ENCODE peak calls at places on chromosomes 16 and 17, in six cellular contexts. One of them, this sample, is unnamed.

GRCh38 chr17:17841620-17842025 is 4.8 kb upstream of the SREBF1 start:
- DNase-seq in iPS-NIHi11: no peak
- DNase-seq in NCI-H1092 treated with DMSO at 0.1 percent for 48 hours: peak
- DNase-seq in A549: no peak
- DNase-seq in activated CD4-positive, alpha-beta T cell treated with anti-CD3 and anti-CD28 coated beads for 24 hours: no peak
- DNase-seq in NCI-H446: no peak
- DNase-seq in this sample: no peak

GRCh38 chr17:42744283-42744805 is 496 bp downstream of the EZH1 start:
- DNase-seq in A549: peak
- DNase-seq in NCI-H1092 treated with DMSO at 0.1 percent for 48 hours: peak
- DNase-seq in NCI-H446: peak
- DNase-seq in activated CD4-positive, alpha-beta T cell treated with anti-CD3 and anti-CD28 coated beads for 24 hours: peak
- DNase-seq in iPS-NIHi11: no peak
- DNase-seq in this sample: no peak

GRCh38 chr17:15361151-15361550 is 19.8 kb upstream of the TEKT3 start:
- DNase-seq in NCI-H1092 treated with DMSO at 0.1 percent for 48 hours: no peak
- DNase-seq in activated CD4-positive, alpha-beta T cell treated with anti-CD3 and anti-CD28 coated beads for 24 hours: no peak
- DNase-seq in iPS-NIHi11: no peak
- DNase-seq in A549: no peak
- DNase-seq in NCI-H446: no peak
- DNase-seq in this sample: no peak

GRCh38 chr17:1604831-1605528 is 23.7 kb downstream of the SLC43A2 start:
- DNase-seq in NCI-H446: no peak
- DNase-seq in iPS-NIHi11: no peak
- DNase-seq in A549: no peak
- DNase-seq in activated CD4-positive, alpha-beta T cell treated with anti-CD3 and anti-CD28 coated beads for 24 hours: no peak
- DNase-seq in NCI-H1092 treated with DMSO at 0.1 percent for 48 hours: no peak
- DNase-seq in this sample: no peak

GRCh38 chr16:11067697-11068141 is 123.4 kb downstream of the CLEC16A start:
- DNase-seq in activated CD4-positive, alpha-beta T cell treated with anti-CD3 and anti-CD28 coated beads for 24 hours: no peak
- DNase-seq in iPS-NIHi11: no peak
- DNase-seq in NCI-H1092 treated with DMSO at 0.1 percent for 48 hours: no peak
- DNase-seq in A549: no peak
- DNase-seq in NCI-H446: no peak
- DNase-seq in this sample: no peak

GRCh38 chr17:34892864-34893263 is 68.4 kb downstream of the CCT6B start:
- DNase-seq in A549: peak
- DNase-seq in NCI-H1092 treated with DMSO at 0.1 percent for 48 hours: peak
- DNase-seq in NCI-H446: peak
- DNase-seq in activated CD4-positive, alpha-beta T cell treated with anti-CD3 and anti-CD28 coated beads for 24 hours: no peak
- DNase-seq in iPS-NIHi11: peak
- DNase-seq in this sample: no peak

GRCh38 chr16:68367034-68367433 is 56.2 kb downstream of the PRMT7 start:
- DNase-seq in NCI-H1092 treated with DMSO at 0.1 percent for 48 hours: peak
- DNase-seq in A549: peak
- DNase-seq in iPS-NIHi11: peak
- DNase-seq in activated CD4-positive, alpha-beta T cell treated with anti-CD3 and anti-CD28 coated beads for 24 hours: peak
- DNase-seq in NCI-H446: no peak
- DNase-seq in this sample: no peak

GRCh38 chr17:34781571-34782108 is 179.6 kb downstream of the CCT6B start:
- DNase-seq in NCI-H1092 treated with DMSO at 0.1 percent for 48 hours: peak
- DNase-seq in A549: no peak
- DNase-seq in NCI-H446: no peak
- DNase-seq in iPS-NIHi11: no peak
- DNase-seq in activated CD4-positive, alpha-beta T cell treated with anti-CD3 and anti-CD28 coated beads for 24 hours: no peak
- DNase-seq in this sample: no peak

GRCh38 chr17:60333628-60334031 is 58.3 kb downstream of the USP32 start:
- DNase-seq in NCI-H446: no peak
- DNase-seq in iPS-NIHi11: no peak
- DNase-seq in activated CD4-positive, alpha-beta T cell treated with anti-CD3 and anti-CD28 coated beads for 24 hours: no peak
- DNase-seq in A549: no peak
- DNase-seq in NCI-H1092 treated with DMSO at 0.1 percent for 48 hours: peak
- DNase-seq in this sample: no peak

GRCh38 chr17:1644493-1645206 is 882 bp downstream of the SCARF1 start:
- DNase-seq in activated CD4-positive, alpha-beta T cell treated with anti-CD3 and anti-CD28 coated beads for 24 hours: peak
- DNase-seq in NCI-H446: no peak
- DNase-seq in A549: no peak
- DNase-seq in iPS-NIHi11: no peak
- DNase-seq in NCI-H1092 treated with DMSO at 0.1 percent for 48 hours: no peak
- DNase-seq in this sample: no peak

GRCh38 chr17:63961355-63962207 is 11.1 kb downstream of the SCN4A start:
- DNase-seq in iPS-NIHi11: peak
- DNase-seq in activated CD4-positive, alpha-beta T cell treated with anti-CD3 and anti-CD28 coated beads for 24 hours: peak
- DNase-seq in NCI-H1092 treated with DMSO at 0.1 percent for 48 hours: no peak
- DNase-seq in NCI-H446: no peak
- DNase-seq in A549: peak
- DNase-seq in this sample: no peak

GRCh38 chr17:58412910-58413630 is 4.3 kb downstream of the RNF43 start:
- DNase-seq in activated CD4-positive, alpha-beta T cell treated with anti-CD3 and anti-CD28 coated beads for 24 hours: no peak
- DNase-seq in NCI-H1092 treated with DMSO at 0.1 percent for 48 hours: no peak
- DNase-seq in A549: no peak
- DNase-seq in iPS-NIHi11: no peak
- DNase-seq in NCI-H446: no peak
- DNase-seq in this sample: no peak

GRCh38 chr16:83942815-83943515 is 10.1 kb upstream of the OSGIN1 start:
- DNase-seq in NCI-H446: no peak
- DNase-seq in A549: no peak
- DNase-seq in iPS-NIHi11: no peak
- DNase-seq in activated CD4-positive, alpha-beta T cell treated with anti-CD3 and anti-CD28 coated beads for 24 hours: no peak
- DNase-seq in NCI-H1092 treated with DMSO at 0.1 percent for 48 hours: no peak
- DNase-seq in this sample: no peak

GRCh38 chr16:88651276-88651988 is 579 bp upstream of the CYBA start:
- DNase-seq in activated CD4-positive, alpha-beta T cell treated with anti-CD3 and anti-CD28 coated beads for 24 hours: peak
- DNase-seq in NCI-H446: no peak
- DNase-seq in A549: no peak
- DNase-seq in NCI-H1092 treated with DMSO at 0.1 percent for 48 hours: no peak
- DNase-seq in iPS-NIHi11: peak
- DNase-seq in this sample: no peak

GRCh38 chr17:41619162-41619933 is 5.0 kb downstream of the KRT17 start:
- DNase-seq in NCI-H446: no peak
- DNase-seq in activated CD4-positive, alpha-beta T cell treated with anti-CD3 and anti-CD28 coated beads for 24 hours: no peak
- DNase-seq in iPS-NIHi11: no peak
- DNase-seq in A549: no peak
- DNase-seq in NCI-H1092 treated with DMSO at 0.1 percent for 48 hours: no peak
- DNase-seq in this sample: no peak

GRCh38 chr17:62578757-62579487 is 48.5 kb upstream of the MRC2 start:
- DNase-seq in iPS-NIHi11: no peak
- DNase-seq in activated CD4-positive, alpha-beta T cell treated with anti-CD3 and anti-CD28 coated beads for 24 hours: no peak
- DNase-seq in NCI-H446: no peak
- DNase-seq in A549: no peak
- DNase-seq in NCI-H1092 treated with DMSO at 0.1 percent for 48 hours: no peak
- DNase-seq in this sample: no peak

This sample was measured in AG04450.